ENCODE peak calls at places on chromosome 13, in four cellular contexts. K is HepG2, S is GM12878, U is K562. B is an unnamed sample.

GRCh38 chr13:74289861-74290260 is 155.7 kb upstream of the KLF12 start:
- DNase-seq in S (no peak), U (no peak), K (no peak), B (peak)

GRCh38 chr13:46473806-46474205 is 79.2 kb upstream of the LRCH1 start:
- DNase-seq in K (no peak), S (no peak), U (no peak), B (no peak)

GRCh38 chr13:98975822-98976261 is 2.0 kb downstream of the DOCK9 start:
- DNase-seq in K (no peak), S (no peak), U (peak), B (no peak)

GRCh38 chr13:59413121-59413520 is 750.6 kb downstream of the DIAPH3 start:
- DNase-seq in U (no peak), K (no peak), S (peak), B (no peak)

GRCh38 chr13:57982782-57983181 is 351.2 kb downstream of the PCDH17 start:
- DNase-seq in U (no peak), K (no peak), S (no peak), B (no peak)

GRCh38 chr13:110560606-110561334 is 752 bp downstream of the RAB20 start:
- DNase-seq in U (no peak), K (peak), S (no peak), B (peak)

GRCh38 chr13:109904218-109904617 is 117.8 kb upstream of the IRS2 start:
- DNase-seq in S (no peak), K (no peak), U (peak), B (no peak)

GRCh38 chr13:74056829-74057564 is 77.2 kb downstream of the KLF12 start:
- DNase-seq in K (no peak), S (no peak), U (no peak), B (no peak)

GRCh38 chr13:113879017-113879416 is 15.1 kb upstream of the GAS6 start:
- DNase-seq in K (no peak), S (no peak), U (no peak), B (no peak)

GRCh38 chr13:95235944-95236343 is 65.3 kb downstream of the ABCC4 start:
- DNase-seq in U (no peak), S (no peak), K (no peak), B (no peak)

GRCh38 chr13:113187905-113188595 is 20.4 kb downstream of the PCID2 start:
- DNase-seq in S (no peak), K (no peak), U (no peak), B (no peak)

GRCh38 chr13:105969761-105970160 is 565.7 kb downstream of the EFNB2 start:
- DNase-seq in U (no peak), K (no peak), S (no peak), B (no peak)

GRCh38 chr13:89869312-89869711 is 1478.2 kb upstream of the MIR17HG start:
- DNase-seq in K (no peak), U (no peak), S (no peak), B (no peak)

GRCh38 chr13:70218618-70219017 is 110.4 kb upstream of the KLHL1 start:
- DNase-seq in K (no peak), U (no peak), S (no peak), B (no peak)

GRCh38 chr13:73039201-73040108 is 19.4 kb upstream of the KLF5 start:
- DNase-seq in S (no peak), U (no peak), K (no peak), B (no peak)

GRCh38 chr13:69857188-69857821 is 250.3 kb upstream of the ATXN8OS start:
- DNase-seq in U (peak), K (peak), S (peak), B (peak)

GRCh38 chr13:20006206-20006605 is 47.7 kb downstream of the ZMYM2 start:
- DNase-seq in K (no peak), S (no peak), U (no peak), B (no peak)

DNA sequence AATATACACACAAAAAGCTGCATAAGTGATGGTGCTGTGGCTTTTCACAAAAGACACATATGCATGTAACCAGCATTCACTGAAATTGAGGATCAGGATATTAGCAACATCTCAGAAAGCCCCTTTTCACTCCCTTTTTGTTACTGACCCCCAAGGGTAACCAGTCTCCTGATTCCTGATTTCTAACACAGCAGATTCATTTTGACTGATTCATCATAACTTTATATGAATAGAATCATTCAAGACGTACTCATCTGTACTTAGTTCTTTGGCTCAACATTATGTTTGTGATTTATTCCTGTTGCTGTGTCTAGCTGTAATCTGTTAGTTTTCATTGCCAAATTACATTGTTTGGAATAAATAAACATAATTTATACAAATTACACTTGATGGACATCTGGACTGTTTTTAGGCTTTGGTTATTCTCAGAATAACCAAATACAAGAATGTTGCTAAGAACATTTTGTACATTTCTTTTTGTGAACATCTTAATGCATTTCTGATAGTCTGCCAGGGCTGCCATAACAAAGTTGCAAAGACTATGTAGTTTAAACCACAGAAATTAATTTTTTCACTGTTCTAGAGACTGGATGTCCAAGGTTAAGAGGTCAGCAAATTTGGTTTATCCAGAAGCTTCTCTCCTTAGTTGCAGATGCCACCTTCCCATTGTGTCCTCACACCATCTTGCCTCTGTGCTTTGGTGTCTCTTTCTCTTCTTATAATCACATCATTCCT is 62.7 kb upstream of the EDNRB start:
- DNase-seq in U (no peak), S (no peak), K (no peak), B (no peak)
- H2AFZ ChIP-seq in U (no peak), S (no peak), K (no peak), B (peak)

DNA sequence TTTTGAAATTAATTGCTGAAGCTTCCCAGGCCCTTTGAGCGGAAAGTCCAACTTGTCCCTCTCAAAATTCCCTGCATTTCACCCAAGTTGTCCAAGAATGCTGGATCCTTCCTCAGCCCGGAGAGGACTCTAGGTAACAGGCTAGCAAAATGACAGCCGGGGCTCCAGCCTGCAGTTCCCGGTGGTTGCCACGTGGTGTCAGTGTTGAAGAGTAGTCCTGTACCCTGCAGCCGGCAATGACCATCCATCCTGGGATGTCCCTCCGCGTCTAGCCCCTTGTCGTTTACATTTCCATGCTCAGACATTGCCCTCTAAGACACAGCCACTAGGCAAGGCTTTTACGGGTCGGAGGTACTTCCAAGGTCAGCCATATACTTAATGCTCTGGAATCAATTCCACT is 31.4 kb upstream of the MTIF3 start:
- DNase-seq in S (no peak), K (peak), U (peak), B (peak)
- TF ChIP-seq FOXM1 in S (no peak), K (no peak), U (no peak), B (no peak)

DNA sequence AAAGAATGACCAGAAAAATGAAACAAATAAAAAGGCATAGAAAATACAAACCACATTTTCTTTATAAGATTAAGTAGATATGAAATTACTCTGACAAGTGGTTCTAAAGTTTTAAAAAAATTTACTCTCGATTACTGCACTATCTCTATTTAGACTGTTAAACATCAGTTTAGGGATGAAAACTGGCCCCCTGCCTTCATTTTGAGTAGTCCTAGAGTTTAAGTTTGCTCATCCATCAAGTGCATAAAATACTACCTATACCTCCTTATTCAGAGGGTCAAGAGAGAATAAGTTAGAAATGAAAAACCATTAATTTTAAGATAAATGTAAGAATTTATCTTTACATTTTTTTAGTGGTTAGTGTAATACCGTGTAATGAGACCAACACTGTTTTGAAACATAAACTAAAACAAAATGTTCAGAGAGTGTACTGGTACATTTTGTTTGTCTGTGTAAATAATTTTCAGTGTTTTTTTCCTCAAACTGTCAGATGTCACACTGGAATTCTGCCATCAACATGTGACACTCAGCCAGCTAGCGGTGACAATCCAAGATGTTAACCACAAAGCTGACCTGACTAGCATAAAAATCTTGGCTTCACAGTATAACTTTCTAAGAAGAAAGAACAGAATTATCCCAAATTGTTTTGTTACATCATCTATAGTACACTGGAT is 184.8 kb upstream of the PCDH20 start:
- DNase-seq in K (no peak), U (no peak), S (no peak), B (no peak)
- TF ChIP-seq SIN3A in K (no peak), U (no peak), S (no peak), B (no peak)

GRCh38 chr13:60707878-60708277 is 310.9 kb downstream of the TDRD3 start:
- DNase-seq in K (no peak), U (no peak), S (no peak), B (no peak)
- H2AFZ ChIP-seq in K (no peak), U (no peak), S (no peak), B (no peak)

GRCh38 chr13:97512732-97513131 is 78.8 kb downstream of the RAP2A start:
- DNase-seq in S (no peak), K (peak), U (no peak), B (no peak)

DNA sequence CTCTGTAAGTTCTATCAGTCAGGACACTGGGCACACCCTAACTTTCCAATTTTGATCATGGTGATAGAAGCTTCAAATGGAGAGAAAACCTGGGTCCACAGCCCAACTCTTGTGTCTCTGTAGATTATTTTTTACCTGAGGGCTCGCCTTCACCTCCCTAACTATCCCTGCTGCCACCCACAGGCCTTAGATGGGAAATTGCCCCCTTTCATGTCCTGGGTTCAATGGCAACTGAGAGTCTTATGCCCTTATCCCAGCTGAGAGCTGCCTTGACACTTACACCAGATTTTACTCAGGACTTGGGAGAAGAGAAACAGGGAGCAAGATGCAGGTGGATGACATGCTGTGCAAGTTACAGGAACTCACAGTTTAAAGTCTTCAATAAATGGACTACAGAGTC is 81.7 kb downstream of the RAP2A start:
- DNase-seq in K (no peak), S (no peak), U (no peak), B (no peak)
- TF ChIP-seq FOXM1 in K (no peak), S (no peak), U (no peak), B (no peak)

GRCh38 chr13:40566811-40567210 is 99.6 kb downstream of the FOXO1 start:
- DNase-seq in U (no peak), S (no peak), K (no peak), B (no peak)

GRCh38 chr13:40564342-40564997 is 102.0 kb downstream of the FOXO1 start:
- DNase-seq in K (peak), U (no peak), S (peak), B (no peak)

GRCh38 chr13:40565282-40566148 is 100.9 kb downstream of the FOXO1 start:
- DNase-seq in U (no peak), S (no peak), K (no peak), B (no peak)

GRCh38 chr13:40562975-40563349 is 103.5 kb downstream of the FOXO1 start:
- DNase-seq in K (no peak), U (no peak), S (no peak), B (no peak)

DNA sequence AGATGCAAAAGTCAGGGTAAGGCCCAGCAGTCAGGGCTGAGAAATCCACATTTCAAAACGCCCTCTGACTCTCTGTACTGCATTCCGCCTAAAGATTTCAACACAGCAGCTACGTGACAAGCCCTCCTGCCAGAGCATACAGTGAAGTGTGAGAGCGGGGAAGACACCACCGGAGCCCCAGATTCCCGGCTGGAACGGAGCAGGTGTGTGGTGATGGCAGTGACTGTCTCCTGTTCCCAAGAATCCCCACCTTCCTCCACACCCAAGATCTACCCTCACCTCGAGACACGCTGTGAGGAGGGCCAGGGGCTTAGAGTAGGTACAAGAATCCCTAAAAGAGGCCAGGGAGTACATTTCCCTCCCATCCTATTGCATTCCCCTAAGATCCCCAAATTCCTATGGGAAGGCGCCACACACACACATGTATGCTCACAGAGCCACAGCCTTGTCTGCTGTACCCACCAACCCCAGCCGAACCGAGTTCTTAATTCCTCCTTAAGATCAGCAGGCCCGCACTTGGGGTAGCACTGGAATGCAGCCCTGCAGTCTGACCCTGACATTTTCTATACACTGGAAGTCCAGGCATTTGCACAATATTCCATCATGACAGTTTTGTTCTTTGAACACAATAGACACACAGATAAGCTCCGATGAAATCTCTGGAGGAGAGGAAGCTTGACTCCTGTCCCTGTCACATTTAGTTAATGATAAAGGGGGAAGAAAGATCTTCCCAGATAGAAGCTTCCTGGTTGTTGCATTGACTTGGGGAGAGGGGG is 102.9 kb downstream of the FOXO1 start:
- DNase-seq in K (peak), U (no peak), S (no peak), B (peak)
- TF ChIP-seq SIN3A in K (no peak), U (no peak), S (no peak), B (no peak)